ENCODE peak calls at places on chromosomes 2 and 18, in eight cellular contexts. Z is AG04450, Y is endodermal cell, O is cardiac muscle cell, L is right atrium auricular region, F is SJSA1, C is neuronal stem cell, V is neural progenitor cell. B is an unnamed sample.
A peak's percentile ranks its signal among the peaks of the same experiment; 100 is the strongest.

GRCh38 chr2:41999882-42000281 is 47.9 kb upstream of the PKDCC start:
- DNase-seq in Z (no peak), Y (no peak), O (no peak), L (no peak), F (no peak), C (no peak), V (no peak), B (no peak)

GRCh38 chr2:16441431-16441830 is 224.2 kb downstream of the CYRIA start:
- DNase-seq in Z (no peak), Y (no peak), O (no peak), L (no peak), F (no peak), C (no peak), V (no peak), B (no peak)

GRCh38 chr18:12722731-12723130 is 19.9 kb downstream of the PSMG2 start:
- DNase-seq in Z (no peak), Y (no peak), O (no peak), L (no peak), F (no peak), C (no peak), V (no peak), B (no peak)

GRCh38 chr18:36547544-36547943 is 250.0 kb downstream of the FHOD3 start:
- DNase-seq in Z (no peak), Y (peak; percentile 58), O (no peak), L (no peak), F (no peak), C (no peak), V (no peak), B (no peak)

GRCh38 chr2:207807516-207807915 is 37.8 kb upstream of the FZD5 start:
- DNase-seq in Z (no peak), Y (no peak), O (no peak), L (no peak), F (no peak), C (no peak), V (no peak), B (no peak)

GRCh38 chr18:35042389-35043066 is 1.3 kb downstream of the MAPRE2 start:
- DNase-seq in Z (no peak), Y (no peak), O (peak; percentile 32), L (no peak), F (no peak), C (no peak), V (no peak), B (peak; percentile 72)

GRCh38 chr2:101501443-101501842 is 26.5 kb upstream of the RFX8 start:
- DNase-seq in Z (no peak), Y (no peak), O (no peak), L (no peak), F (no peak), C (no peak), V (no peak), B (no peak)

GRCh38 chr18:986071-986470 is 81.4 kb downstream of the ADCYAP1 start:
- DNase-seq in Z (no peak), Y (peak; percentile 66), O (no peak), L (no peak), F (no peak), C (no peak), V (peak; percentile 35), B (no peak)

GRCh38 chr2:119292226-119292625 is 68.6 kb downstream of the STEAP3 start:
- DNase-seq in Z (no peak), Y (no peak), O (peak; percentile 27), L (no peak), F (peak; percentile 75), C (no peak), V (peak; percentile 19), B (no peak)

GRCh38 chr2:85547089-85547858 is 8.3 kb downstream of the MAT2A start:
- DNase-seq in Z (no peak), Y (peak; percentile 61), O (no peak), L (no peak), F (no peak), C (no peak), V (no peak), B (peak; percentile 74)

GRCh38 chr2:624551-625347 is 52.5 kb downstream of the TMEM18 start:
- DNase-seq in Z (no peak), Y (peak; percentile 21), O (no peak), L (peak; percentile 13), F (no peak), C (no peak), V (peak; percentile 24), B (no peak)

GRCh38 chr2:88557290-88557689 is 70.0 kb downstream of the EIF2AK3 start:
- DNase-seq in Z (no peak), Y (no peak), O (no peak), L (no peak), F (no peak), C (no peak), V (no peak), B (no peak)

GRCh38 chr2:64989126-64989981 is at the start of gene SLC1A4:
- DNase-seq in Z (peak; percentile 64), Y (peak; percentile 81), O (peak; percentile 94), L (peak; percentile 90), F (peak; percentile 84), C (no peak), V (peak; percentile 74), B (peak; percentile 96)

GRCh38 chr2:219490186-219490585 is 8.5 kb upstream of the GMPPA start:
- DNase-seq in Z (no peak), Y (peak; percentile 75), O (no peak), L (no peak), F (no peak), C (no peak), V (no peak), B (no peak)

GRCh38 chr2:235659767-235660322 is 166.0 kb downstream of the AGAP1 start:
- DNase-seq in Z (peak; percentile 66), Y (no peak), O (peak; percentile 87), L (peak; percentile 71), F (peak; percentile 95), C (no peak), V (no peak), B (no peak)

GRCh38 chr2:232529806-232530547 is 4.0 kb downstream of the CHRND start:
- DNase-seq in Z (no peak), Y (no peak), O (no peak), L (no peak), F (no peak), C (no peak), V (no peak), B (no peak)

GRCh38 chr2:43192039-43192438 is 34.4 kb downstream of the ZFP36L2 start:
- DNase-seq in Z (no peak), Y (peak; percentile 84), O (no peak), L (no peak), F (no peak), C (no peak), V (no peak), B (peak; percentile 54)

GRCh38 chr18:22796069-22796468 is 137.1 kb upstream of the RBBP8 start:
- DNase-seq in Z (no peak), Y (no peak), O (no peak), L (no peak), F (no peak), C (no peak), V (no peak), B (peak; percentile 43)

GRCh38 chr2:85330839-85331636 is 3.2 kb upstream of the TGOLN2 start:
- DNase-seq in Z (no peak), Y (no peak), O (no peak), L (no peak), F (no peak), C (no peak), V (no peak), B (no peak)

GRCh38 chr2:185689906-185690539 is 48.6 kb upstream of the FSIP2 start:
- DNase-seq in Z (no peak), Y (no peak), O (no peak), L (no peak), F (no peak), C (no peak), V (no peak), B (no peak)

GRCh38 chr2:150860301-150860700 is 372.8 kb upstream of the RND3 start:
- DNase-seq in Z (no peak), Y (peak; percentile 32), O (no peak), L (no peak), F (no peak), C (no peak), V (no peak), B (no peak)

DNA sequence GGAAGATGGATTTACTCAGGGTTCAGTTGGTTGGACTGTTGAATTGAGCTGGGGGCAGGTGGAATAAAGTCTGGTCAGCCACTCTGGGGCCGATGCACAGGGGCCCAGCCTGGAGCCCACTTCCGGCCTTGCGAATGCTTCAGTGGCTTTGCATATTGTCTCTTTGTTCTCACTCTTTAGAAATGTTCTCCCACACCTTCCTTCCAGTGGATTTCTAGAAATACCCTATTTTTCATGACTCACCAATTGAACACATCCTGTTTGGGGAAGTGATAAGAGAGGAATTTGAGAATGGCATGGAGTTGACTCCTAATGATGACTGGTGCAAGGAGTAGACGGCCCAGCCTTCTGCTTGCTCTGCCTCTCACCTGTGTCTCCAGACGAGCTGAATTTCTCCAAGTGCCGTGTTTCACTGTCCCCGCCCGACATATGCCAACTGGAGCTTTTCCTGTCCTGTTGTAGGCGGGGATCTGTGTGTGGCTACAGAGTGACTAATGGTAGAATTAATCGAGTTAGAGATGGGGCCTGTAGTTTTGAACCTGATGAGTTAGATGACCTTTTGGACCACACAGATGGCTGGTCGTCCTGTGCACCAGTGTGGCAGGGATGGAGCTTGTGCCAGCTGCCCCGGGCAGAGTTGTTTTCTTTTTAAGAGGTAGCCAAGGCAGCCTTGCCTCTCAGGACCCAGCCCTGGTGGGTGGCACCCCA is 28.2 kb downstream of the ASAP2 start:
- DNase-seq in Z (peak; percentile 68), Y (no peak), O (peak; percentile 91), L (no peak), F (peak; percentile 91), C (no peak), V (no peak), B (no peak)
- H3K4me3 ChIP-seq in Z (peak overlapping the region; percentile 11), Y (no peak overlapping the region), O (no peak overlapping the region), L (no peak overlapping the region), F (no peak overlapping the region), C (no peak overlapping the region), V (no peak overlapping the region), B (no peak overlapping the region)

GRCh38 chr2:74205586-74205985 is 7.2 kb downstream of the MTHFD2 start:
- DNase-seq in Z (no peak), Y (peak; percentile 40), O (no peak), L (no peak), F (no peak), C (no peak), V (no peak), B (no peak)
- H3K27ac ChIP-seq in Z (no peak overlapping the region), Y (no peak overlapping the region), O (no peak overlapping the region), L (no peak overlapping the region), F (no peak overlapping the region), C (no peak overlapping the region), V (peak overlapping the region; percentile 62), B (no peak overlapping the region)

DNA sequence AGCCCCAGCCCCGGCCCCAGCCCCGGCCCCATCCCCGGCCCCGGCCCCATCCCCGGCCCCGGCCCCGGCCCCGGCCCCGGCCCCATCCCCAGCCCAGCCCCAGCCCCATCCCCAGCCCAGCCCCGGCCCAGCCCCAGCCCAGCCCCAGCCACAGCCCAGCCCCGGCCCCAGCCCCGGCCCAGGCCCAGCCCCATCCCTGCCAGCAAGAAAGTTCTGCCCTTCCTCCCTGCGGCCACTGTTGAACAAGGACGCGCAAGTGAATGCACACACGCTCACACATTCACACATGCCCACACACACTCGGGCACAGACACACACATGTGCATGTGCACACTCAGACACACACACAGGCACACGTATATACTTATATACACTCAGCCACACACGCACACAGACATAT is 287.0 kb downstream of the NDUFA10 start:
- DNase-seq in Z (no peak), Y (no peak), O (no peak), L (no peak), F (no peak), C (no peak), V (no peak), B (no peak)
- H3K4me3 ChIP-seq in Z (no peak overlapping the region), Y (no peak overlapping the region), O (no peak overlapping the region), L (no peak overlapping the region), F (no peak overlapping the region), C (peak overlapping the region; percentile 52), V (no peak overlapping the region), B (no peak overlapping the region)

GRCh38 chr2:7016120-7016519 is 98.9 kb downstream of the RNF144A start:
- DNase-seq in Z (no peak), Y (no peak), O (no peak), L (no peak), F (no peak), C (no peak), V (no peak), B (no peak)
- H3K27ac ChIP-seq in Z (no peak overlapping the region), Y (no peak overlapping the region), O (peak overlapping the region; percentile 83), L (peak overlapping the region; percentile 58), F (no peak overlapping the region), C (no peak overlapping the region), V (no peak overlapping the region), B (no peak overlapping the region)